ENCODE peak calls at places on chromosomes 4 and X, in five cellular contexts. One of them, this sample, is unnamed.

GRCh38 chr4:71262161-71262560 is 76.7 kb upstream of the SLC4A4 start:
- DNase-seq in GM12864: no peak
- DNase-seq in SJSA1: no peak
- DNase-seq in endodermal cell: no peak
- DNase-seq in astrocyte of the spinal cord: peak
- DNase-seq in this sample: no peak

GRCh38 chr4:107999932-108000539 is 10.3 kb downstream of the HADH start:
- DNase-seq in SJSA1: no peak
- DNase-seq in astrocyte of the spinal cord: no peak
- DNase-seq in endodermal cell: no peak
- DNase-seq in GM12864: no peak
- DNase-seq in this sample: no peak

GRCh38 chr4:154427149-154427548 is 64.5 kb downstream of the DCHS2 start:
- DNase-seq in astrocyte of the spinal cord: no peak
- DNase-seq in GM12864: no peak
- DNase-seq in SJSA1: no peak
- DNase-seq in endodermal cell: no peak
- DNase-seq in this sample: no peak

GRCh38 chrX:270848-271367 is 10.3 kb upstream of the PLCXD1 start:
- DNase-seq in endodermal cell: peak
- DNase-seq in GM12864: no peak
- DNase-seq in SJSA1: peak
- DNase-seq in astrocyte of the spinal cord: no peak
- DNase-seq in this sample: no peak

GRCh38 chrX:17032351-17032750 is 85.9 kb downstream of the REPS2 start:
- DNase-seq in GM12864: no peak
- DNase-seq in endodermal cell: no peak
- DNase-seq in astrocyte of the spinal cord: peak
- DNase-seq in SJSA1: no peak
- DNase-seq in this sample: no peak

GRCh38 chr4:128349921-128350320 is 62.3 kb upstream of the PGRMC2 start:
- DNase-seq in endodermal cell: no peak
- DNase-seq in astrocyte of the spinal cord: peak
- DNase-seq in GM12864: no peak
- DNase-seq in SJSA1: no peak
- DNase-seq in this sample: no peak

GRCh38 chr4:27278615-27279014 is 418.0 kb downstream of the STIM2 start:
- DNase-seq in SJSA1: no peak
- DNase-seq in GM12864: no peak
- DNase-seq in endodermal cell: peak
- DNase-seq in astrocyte of the spinal cord: peak
- DNase-seq in this sample: peak

GRCh38 chr4:148651991-148652390 is 209.8 kb upstream of the NR3C2 start:
- DNase-seq in SJSA1: no peak
- DNase-seq in GM12864: no peak
- DNase-seq in astrocyte of the spinal cord: no peak
- DNase-seq in endodermal cell: no peak
- DNase-seq in this sample: no peak

GRCh38 chr4:124322234-124322831 is 390.2 kb downstream of the ANKRD50 start:
- DNase-seq in endodermal cell: no peak
- DNase-seq in GM12864: no peak
- DNase-seq in SJSA1: no peak
- DNase-seq in astrocyte of the spinal cord: peak
- DNase-seq in this sample: peak

GRCh38 chr4:144667500-144667899 is 21.5 kb downstream of the HHIP start:
- DNase-seq in endodermal cell: no peak
- DNase-seq in GM12864: no peak
- DNase-seq in astrocyte of the spinal cord: peak
- DNase-seq in SJSA1: no peak
- DNase-seq in this sample: no peak
- H3K4me3 ChIP-seq in endodermal cell: no peak
- H3K4me3 ChIP-seq in GM12864: no peak
- H3K4me3 ChIP-seq in astrocyte of the spinal cord: no peak
- H3K4me3 ChIP-seq in SJSA1: no peak
- H3K4me3 ChIP-seq in this sample: no peak

GRCh38 chr4:78936989-78937388 is 2.2 kb downstream of the PAQR3 start:
- DNase-seq in endodermal cell: no peak
- DNase-seq in GM12864: no peak
- DNase-seq in SJSA1: no peak
- DNase-seq in astrocyte of the spinal cord: no peak
- DNase-seq in this sample: no peak

GRCh38 chr4:78938868-78939666 is at the start of gene PAQR3:
- DNase-seq in endodermal cell: peak
- DNase-seq in GM12864: peak
- DNase-seq in SJSA1: peak
- DNase-seq in astrocyte of the spinal cord: peak
- DNase-seq in this sample: peak

GRCh38 chr4:78939667-78940008 is 400 bp upstream of the PAQR3 start:
- DNase-seq in SJSA1: no peak
- DNase-seq in astrocyte of the spinal cord: no peak
- DNase-seq in endodermal cell: no peak
- DNase-seq in GM12864: no peak
- DNase-seq in this sample: no peak

GRCh38 chr4:78938474-78938867 is 767 bp downstream of the PAQR3 start:
- DNase-seq in endodermal cell: no peak
- DNase-seq in GM12864: no peak
- DNase-seq in astrocyte of the spinal cord: no peak
- DNase-seq in SJSA1: no peak
- DNase-seq in this sample: no peak

DNA sequence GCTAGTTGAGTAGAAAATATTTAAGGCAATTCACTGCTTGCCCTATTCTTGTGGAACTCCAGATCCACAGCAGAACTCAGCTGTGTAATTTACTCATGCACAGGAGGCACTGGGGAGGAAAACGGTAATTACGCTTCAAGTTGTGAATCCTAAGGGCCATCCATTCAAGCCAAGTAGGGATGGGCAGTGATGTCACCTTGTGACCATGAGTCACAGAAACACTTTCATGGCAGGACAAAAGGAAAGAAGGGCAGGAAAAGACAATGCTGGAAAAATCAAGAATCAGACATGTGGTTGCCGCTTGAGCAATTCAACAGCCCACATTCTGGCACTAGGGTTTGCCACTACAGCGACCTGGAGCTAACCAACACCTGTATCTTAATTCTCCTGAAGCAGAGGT is 1.4 kb downstream of the PAQR3 start:
- DNase-seq in endodermal cell: no peak
- DNase-seq in GM12864: no peak
- DNase-seq in astrocyte of the spinal cord: no peak
- DNase-seq in SJSA1: no peak
- DNase-seq in this sample: no peak
- H3K4me3 ChIP-seq in endodermal cell: peak
- H3K4me3 ChIP-seq in GM12864: no peak
- H3K4me3 ChIP-seq in astrocyte of the spinal cord: no peak
- H3K4me3 ChIP-seq in SJSA1: no peak
- H3K4me3 ChIP-seq in this sample: peak

GRCh38 chr4:53562409-53562808 is 28.9 kb downstream of the LNX1 start:
- DNase-seq in SJSA1: no peak
- DNase-seq in GM12864: no peak
- DNase-seq in endodermal cell: no peak
- DNase-seq in astrocyte of the spinal cord: no peak
- DNase-seq in this sample: no peak

GRCh38 chr4:53557601-53558000 is 33.7 kb downstream of the LNX1 start:
- DNase-seq in endodermal cell: no peak
- DNase-seq in GM12864: no peak
- DNase-seq in SJSA1: no peak
- DNase-seq in astrocyte of the spinal cord: no peak
- DNase-seq in this sample: no peak

GRCh38 chr4:53558981-53559620 is 32.2 kb downstream of the LNX1 start:
- DNase-seq in endodermal cell: no peak
- DNase-seq in GM12864: no peak
- DNase-seq in SJSA1: no peak
- DNase-seq in astrocyte of the spinal cord: peak
- DNase-seq in this sample: no peak

GRCh38 chr4:53555111-53555510 is 36.2 kb downstream of the LNX1 start:
- DNase-seq in endodermal cell: no peak
- DNase-seq in astrocyte of the spinal cord: no peak
- DNase-seq in SJSA1: no peak
- DNase-seq in GM12864: no peak
- DNase-seq in this sample: no peak

GRCh38 chr4:53558061-53558801 is 33.1 kb downstream of the LNX1 start:
- DNase-seq in endodermal cell: peak
- DNase-seq in SJSA1: no peak
- DNase-seq in astrocyte of the spinal cord: peak
- DNase-seq in GM12864: no peak
- DNase-seq in this sample: no peak
- H3K4me3 ChIP-seq in endodermal cell: no peak
- H3K4me3 ChIP-seq in SJSA1: no peak
- H3K4me3 ChIP-seq in astrocyte of the spinal cord: no peak
- H3K4me3 ChIP-seq in GM12864: no peak
- H3K4me3 ChIP-seq in this sample: no peak

GRCh38 chr4:64503945-64504675 is 94.9 kb upstream of the TECRL start:
- DNase-seq in endodermal cell: no peak
- DNase-seq in GM12864: no peak
- DNase-seq in SJSA1: no peak
- DNase-seq in astrocyte of the spinal cord: no peak
- DNase-seq in this sample: no peak

GRCh38 chr4:64508089-64508488 is 98.8 kb upstream of the TECRL start:
- DNase-seq in astrocyte of the spinal cord: no peak
- DNase-seq in SJSA1: no peak
- DNase-seq in GM12864: no peak
- DNase-seq in endodermal cell: no peak
- DNase-seq in this sample: no peak

GRCh38 chr4:64497526-64497925 is 88.3 kb upstream of the TECRL start:
- DNase-seq in endodermal cell: no peak
- DNase-seq in SJSA1: no peak
- DNase-seq in astrocyte of the spinal cord: peak
- DNase-seq in GM12864: no peak
- DNase-seq in this sample: no peak

GRCh38 chr4:64503416-64503815 is 94.2 kb upstream of the TECRL start:
- DNase-seq in GM12864: no peak
- DNase-seq in astrocyte of the spinal cord: no peak
- DNase-seq in endodermal cell: no peak
- DNase-seq in SJSA1: no peak
- DNase-seq in this sample: no peak
- H3K4me3 ChIP-seq in GM12864: no peak
- H3K4me3 ChIP-seq in astrocyte of the spinal cord: no peak
- H3K4me3 ChIP-seq in endodermal cell: no peak
- H3K4me3 ChIP-seq in SJSA1: no peak
- H3K4me3 ChIP-seq in this sample: no peak

GRCh38 chr4:87031946-87032345 is 97.1 kb downstream of the AFF1 start:
- DNase-seq in SJSA1: no peak
- DNase-seq in astrocyte of the spinal cord: no peak
- DNase-seq in GM12864: no peak
- DNase-seq in endodermal cell: no peak
- DNase-seq in this sample: no peak
- H3K4me3 ChIP-seq in SJSA1: no peak
- H3K4me3 ChIP-seq in astrocyte of the spinal cord: no peak
- H3K4me3 ChIP-seq in GM12864: no peak
- H3K4me3 ChIP-seq in endodermal cell: peak
- H3K4me3 ChIP-seq in this sample: no peak

GRCh38 chrX:23887918-23888317 is 19.8 kb downstream of the APOO start:
- DNase-seq in SJSA1: no peak
- DNase-seq in GM12864: no peak
- DNase-seq in endodermal cell: no peak
- DNase-seq in astrocyte of the spinal cord: no peak
- DNase-seq in this sample: no peak
- H3K4me3 ChIP-seq in SJSA1: no peak
- H3K4me3 ChIP-seq in GM12864: no peak
- H3K4me3 ChIP-seq in endodermal cell: no peak
- H3K4me3 ChIP-seq in astrocyte of the spinal cord: no peak
- H3K4me3 ChIP-seq in this sample: no peak

GRCh38 chr4:8780596-8781368 is 90.9 kb downstream of the HMX1 start:
- DNase-seq in endodermal cell: no peak
- DNase-seq in astrocyte of the spinal cord: no peak
- DNase-seq in SJSA1: no peak
- DNase-seq in GM12864: no peak
- DNase-seq in this sample: no peak
- H3K4me3 ChIP-seq in endodermal cell: no peak
- H3K4me3 ChIP-seq in astrocyte of the spinal cord: no peak
- H3K4me3 ChIP-seq in SJSA1: no peak
- H3K4me3 ChIP-seq in GM12864: no peak
- H3K4me3 ChIP-seq in this sample: no peak

DNA sequence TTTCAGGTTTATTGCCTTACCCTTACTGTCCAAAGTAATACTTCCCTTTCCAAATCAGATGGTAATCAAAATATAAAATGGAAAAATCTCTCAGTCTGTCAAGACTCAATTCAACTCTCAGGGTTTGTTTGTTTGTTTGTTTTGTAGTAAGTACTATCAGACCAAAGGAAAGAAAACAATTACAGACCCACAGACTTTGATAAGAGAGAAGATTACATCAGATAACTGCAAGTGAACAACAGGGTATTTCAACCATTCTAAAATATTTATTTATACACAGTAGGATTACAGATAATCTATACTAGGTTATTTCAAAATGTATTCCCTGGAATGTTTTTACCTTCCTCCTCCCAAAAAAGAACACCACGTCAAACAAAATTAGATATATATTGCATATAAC is 28.9 kb downstream of the FBXO8 start:
- DNase-seq in GM12864: no peak
- DNase-seq in SJSA1: no peak
- DNase-seq in astrocyte of the spinal cord: no peak
- DNase-seq in endodermal cell: no peak
- DNase-seq in this sample: no peak
- H3K4me3 ChIP-seq in GM12864: no peak
- H3K4me3 ChIP-seq in SJSA1: no peak
- H3K4me3 ChIP-seq in astrocyte of the spinal cord: no peak
- H3K4me3 ChIP-seq in endodermal cell: no peak
- H3K4me3 ChIP-seq in this sample: no peak

DNA sequence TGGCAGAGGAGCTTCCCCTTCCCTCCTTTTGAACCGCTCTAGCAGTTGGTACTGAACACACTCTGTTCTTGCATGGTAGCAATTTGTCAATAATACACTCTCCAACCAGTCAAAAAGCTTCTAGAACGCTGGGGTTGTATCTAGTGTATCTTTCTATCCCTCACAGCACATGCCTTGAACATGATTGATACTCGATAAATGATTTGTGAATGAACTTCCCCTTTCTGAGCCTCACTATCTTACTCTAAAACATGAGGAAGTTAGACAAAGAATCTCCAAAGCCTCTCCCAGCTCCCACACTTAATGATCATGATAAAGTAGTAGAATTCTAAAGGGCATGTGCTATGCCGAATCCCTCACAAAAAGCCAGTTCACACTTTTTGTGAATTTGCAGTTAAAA is 64.4 kb downstream of the DLG3 start:
- DNase-seq in GM12864: no peak
- DNase-seq in astrocyte of the spinal cord: no peak
- DNase-seq in SJSA1: no peak
- DNase-seq in endodermal cell: no peak
- DNase-seq in this sample: no peak
- H3K4me3 ChIP-seq in GM12864: no peak
- H3K4me3 ChIP-seq in astrocyte of the spinal cord: no peak
- H3K4me3 ChIP-seq in SJSA1: no peak
- H3K4me3 ChIP-seq in endodermal cell: no peak
- H3K4me3 ChIP-seq in this sample: no peak

GRCh38 chr4:680091-680490 is 5.7 kb downstream of the MYL5 start:
- DNase-seq in astrocyte of the spinal cord: no peak
- DNase-seq in SJSA1: no peak
- DNase-seq in endodermal cell: no peak
- DNase-seq in GM12864: no peak
- DNase-seq in this sample: no peak
- H3K4me3 ChIP-seq in astrocyte of the spinal cord: no peak
- H3K4me3 ChIP-seq in SJSA1: no peak
- H3K4me3 ChIP-seq in endodermal cell: no peak
- H3K4me3 ChIP-seq in GM12864: peak
- H3K4me3 ChIP-seq in this sample: no peak

This sample was measured in Jurkat, Clone E6-1.